ENCODE peak calls at places on chromosomes 16 and 17, in nine cellular contexts. N is mucosa of descending colon, S is OCI-LY7, C is thoracic aorta, J is AG04450, H is cardiac muscle cell, P is kidney epithelial cell, W is body of pancreas, M is esophagus muscularis mucosa. E is an unnamed sample.

GRCh38 chr17:50565559-50566350 is 5.2 kb downstream of the CACNA1G start:
- DNase-seq in S (no peak), J (no peak), W (no peak), C (no peak), N (no peak), P (no peak), H (peak; percentile 28), M (no peak), E (no peak)

GRCh38 chr17:42027961-42028790 is 8.3 kb downstream of the NKIRAS2 start:
- DNase-seq in C (no peak), J (no peak), P (no peak), W (no peak), M (no peak), S (no peak), H (no peak), N (no peak), E (no peak)

GRCh38 chr17:40323317-40323716 is 14.3 kb downstream of the RARA start:
- DNase-seq in S (no peak), C (no peak), M (no peak), J (no peak), P (no peak), W (no peak), H (peak; percentile 48), N (no peak), E (no peak)

GRCh38 chr17:65498831-65499230 is 62.6 kb downstream of the AXIN2 start:
- DNase-seq in P (no peak), H (no peak), C (no peak), J (no peak), W (no peak), M (no peak), S (no peak), N (no peak), E (no peak)

GRCh38 chr17:40284085-40284713 is 3.5 kb upstream of the CDC6 start:
- DNase-seq in N (no peak), P (peak; percentile 48), W (no peak), J (no peak), C (no peak), S (no peak), H (peak; percentile 65), M (no peak), E (peak; percentile 49)

GRCh38 chr16:9197957-9198661 is 106.7 kb downstream of the HAPSTR1 start:
- DNase-seq in S (no peak), J (no peak), M (no peak), C (no peak), W (no peak), N (no peak), H (no peak), P (no peak), E (no peak)

GRCh38 chr16:55250641-55251550 is 73.1 kb upstream of the IRX6 start:
- DNase-seq in W (no peak), J (no peak), S (no peak), P (no peak), C (no peak), N (no peak), M (peak; percentile 75), H (peak; percentile 21), E (peak; percentile 20)

GRCh38 chr17:56260421-56260820 is 107.1 kb downstream of the ANKFN1 start:
- DNase-seq in N (no peak), P (no peak), H (no peak), J (no peak), C (no peak), S (no peak), W (no peak), M (no peak), E (no peak)

GRCh38 chr17:67035131-67036083 is 8.9 kb upstream of the CACNG1 start:
- DNase-seq in J (no peak), C (no peak), N (no peak), S (no peak), P (no peak), M (no peak), H (no peak), W (no peak), E (no peak)

GRCh38 chr17:50564916-50565315 is 4.4 kb downstream of the CACNA1G start:
- DNase-seq in S (no peak), N (peak; percentile 49), J (no peak), W (no peak), C (peak; percentile 61), M (no peak), P (no peak), H (peak; percentile 86), E (peak; percentile 83)

GRCh38 chr16:29662729-29663019 is 373 bp upstream of the SPN start:
- DNase-seq in J (no peak), M (no peak), C (no peak), W (no peak), P (no peak), S (peak; percentile 67), N (peak; percentile 53), H (no peak), E (no peak)

GRCh38 chr16:53129281-53130192 is 74.7 kb downstream of the CHD9 start:
- DNase-seq in C (no peak), P (no peak), N (no peak), S (peak; percentile 17), W (no peak), H (peak; percentile 83), M (no peak), J (peak; percentile 48), E (no peak)

GRCh38 chr16:55272787-55273186 is 51.2 kb upstream of the IRX6 start:
- DNase-seq in P (no peak), J (no peak), M (no peak), W (no peak), S (no peak), N (no peak), C (no peak), H (no peak), E (no peak)

GRCh38 chr17:72699566-72699965 is 392.9 kb downstream of the SLC39A11 start:
- DNase-seq in J (no peak), H (peak; percentile 70), M (no peak), P (no peak), W (no peak), S (no peak), N (no peak), C (no peak), E (no peak)

GRCh38 chr16:86831366-86831765 is 253.0 kb downstream of the FOXL1 start:
- DNase-seq in W (no peak), P (no peak), N (no peak), M (no peak), S (peak; percentile 10), H (no peak), J (no peak), C (no peak), E (no peak)
- TF ChIP-seq CTCF in W (no peak), P (no peak), N (no peak), M (no peak), S (peak; percentile 38), H (no peak), J (no peak), C (no peak), E (no peak)

DNA sequence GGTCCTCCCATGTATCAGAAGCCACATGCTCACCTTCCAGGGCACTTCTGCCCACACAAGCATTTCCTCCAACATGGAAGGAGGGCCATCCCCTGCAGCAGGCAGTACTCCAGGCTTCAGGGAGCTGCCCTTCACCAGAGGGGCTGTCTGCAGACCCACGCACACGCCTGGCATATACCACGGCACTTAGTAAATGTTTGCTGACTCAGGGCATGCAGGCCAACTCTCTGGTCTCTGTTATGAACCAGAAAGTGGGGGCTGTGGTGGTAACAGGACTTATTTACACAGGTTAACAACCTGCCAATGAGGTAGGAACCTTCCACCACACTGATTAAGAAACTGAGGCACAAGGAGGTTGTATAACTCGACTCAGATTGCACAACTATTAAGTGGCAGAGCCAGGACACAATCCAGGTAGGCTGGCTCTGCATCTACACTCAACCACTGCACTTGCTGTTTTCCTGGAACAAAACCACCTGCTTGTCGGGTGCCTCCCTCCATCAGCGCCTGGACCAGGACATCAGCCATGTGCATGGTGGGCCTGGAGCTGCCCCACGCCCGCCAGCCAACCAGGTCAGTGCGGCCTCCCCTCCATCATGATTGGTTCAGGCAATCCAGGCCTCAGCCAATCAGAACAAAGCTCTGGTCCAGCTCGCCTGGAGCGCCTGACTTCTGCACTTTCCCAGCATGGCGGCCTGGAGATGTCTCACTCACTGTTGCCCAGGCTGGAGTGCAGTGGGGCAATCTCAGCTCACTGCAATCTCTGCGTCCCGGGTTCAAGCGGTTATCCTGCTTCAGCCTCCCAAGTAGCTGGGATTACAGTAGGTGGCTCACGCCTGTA is 19.2 kb downstream of the ACTG1 start:
- DNase-seq in C (no peak), W (no peak), S (no peak), M (no peak), P (no peak), J (no peak), H (no peak), N (no peak), E (no peak)
- TF ChIP-seq CTCF in C (no peak), W (no peak), S (no peak), M (no peak), P (no peak), J (no peak), H (no peak), N (no peak), E (no peak)

GRCh38 chr16:63230383-63230782 is 1194.1 kb upstream of the CDH8 start:
- DNase-seq in H (no peak), S (no peak), C (no peak), M (no peak), N (no peak), J (no peak), W (no peak), P (no peak), E (no peak)

DNA sequence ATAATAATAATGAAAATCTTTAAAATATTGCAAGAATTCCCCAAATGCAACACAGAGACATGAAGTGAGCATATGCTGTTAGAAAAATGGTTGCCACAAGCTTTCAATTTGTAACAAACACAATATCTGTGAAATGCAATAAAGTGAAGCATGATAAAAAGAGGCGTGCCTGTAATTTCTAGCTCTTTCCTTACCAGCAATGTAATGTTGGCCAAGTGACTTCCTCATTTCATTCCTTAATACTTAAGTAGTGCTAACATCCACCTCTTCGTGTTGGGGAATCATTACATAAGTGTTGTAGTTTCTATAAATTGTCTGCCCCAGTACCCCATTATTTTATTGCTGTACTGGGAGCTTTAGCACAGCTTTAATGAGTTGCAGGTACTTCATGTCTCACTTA is 1192.0 kb upstream of the CDH8 start:
- DNase-seq in P (no peak), J (no peak), W (no peak), C (no peak), S (no peak), N (no peak), M (no peak), H (no peak), E (no peak)
- TF ChIP-seq CTCF in P (no peak), J (no peak), W (no peak), C (no peak), S (no peak), N (no peak), M (no peak), H (no peak), E (no peak)

DNA sequence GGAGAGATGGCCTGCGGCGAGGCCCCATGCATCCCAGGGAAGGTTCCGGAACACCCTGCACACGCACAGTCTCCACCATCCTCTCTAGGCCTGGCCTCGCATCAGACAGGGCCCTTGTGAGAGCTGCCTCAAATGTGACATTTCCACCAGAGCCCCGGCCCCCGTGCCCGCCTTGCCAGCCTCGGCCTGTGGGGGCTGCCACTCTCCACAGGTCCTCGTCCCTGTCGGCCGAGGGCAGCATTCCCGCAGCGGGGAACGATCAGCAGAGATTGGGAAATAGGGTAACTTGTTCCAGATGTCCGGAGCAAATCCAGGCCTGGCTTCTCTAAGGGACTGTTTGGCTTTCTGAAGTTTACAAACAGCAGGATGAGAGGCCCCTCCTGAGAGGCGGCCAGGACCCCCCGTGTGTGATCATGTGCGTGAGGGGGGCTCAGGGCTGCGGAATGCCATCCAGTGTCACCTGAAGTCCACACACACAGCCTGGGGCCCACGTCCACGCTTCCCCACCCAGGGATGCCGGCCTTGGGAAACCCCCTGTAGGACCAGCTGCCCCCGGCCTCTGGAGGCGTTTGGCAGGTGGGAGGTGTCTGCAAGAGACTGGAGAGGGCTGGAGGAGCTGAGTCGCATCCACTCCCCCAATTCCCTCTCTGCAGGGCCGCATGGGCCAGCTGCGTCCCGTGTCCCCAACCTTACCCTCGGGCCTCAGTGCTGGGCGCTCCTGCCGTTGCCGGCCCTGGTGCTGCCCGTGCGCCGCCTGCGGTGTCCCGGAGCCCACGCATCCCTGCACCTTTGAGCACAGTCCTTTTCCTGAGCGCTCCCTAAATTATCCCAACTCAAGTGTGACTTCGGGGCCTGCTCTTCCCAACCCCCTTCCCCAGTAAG is 70.4 kb downstream of the ZDHHC7 start:
- DNase-seq in H (peak; percentile 30), P (no peak), N (no peak), C (no peak), J (no peak), W (no peak), S (no peak), M (no peak), E (peak; percentile 44)
- TF ChIP-seq CTCF in H (peak; percentile 3), P (no peak), N (no peak), C (no peak), J (no peak), W (no peak), S (no peak), M (no peak), E (peak; percentile 35)

E was measured in AG09319.